ENCODE peak calls at places on chromosome 10, in ten cellular contexts. One of them, this sample, is unnamed.

GRCh38 chr10:97584798-97585438 is 729 bp downstream of the HOGA1 start:
- DNase-seq in HFF-Myc: no peak
- DNase-seq in ovary: no peak
- DNase-seq in fibroblast of pulmonary artery: no peak
- DNase-seq in cardiac fibroblast: no peak
- DNase-seq in SJSA1: no peak
- DNase-seq in A549: no peak
- DNase-seq in AG10803: no peak
- DNase-seq in heart left ventricle: no peak
- DNase-seq in astrocyte of the spinal cord: no peak
- DNase-seq in this sample: no peak

GRCh38 chr10:110502851-110503301 is 5.2 kb downstream of the DUSP5 start:
- DNase-seq in HFF-Myc: no peak
- DNase-seq in ovary: peak; percentile 26
- DNase-seq in fibroblast of pulmonary artery: peak; percentile 78
- DNase-seq in cardiac fibroblast: peak; percentile 61
- DNase-seq in SJSA1: no peak
- DNase-seq in A549: no peak
- DNase-seq in AG10803: peak; percentile 96
- DNase-seq in heart left ventricle: peak; percentile 83
- DNase-seq in astrocyte of the spinal cord: peak; percentile 79
- DNase-seq in this sample: no peak

GRCh38 chr10:103894454-103894853 is 23.5 kb downstream of the STN1 start:
- DNase-seq in HFF-Myc: no peak
- DNase-seq in ovary: no peak
- DNase-seq in fibroblast of pulmonary artery: peak; percentile 82
- DNase-seq in cardiac fibroblast: peak; percentile 68
- DNase-seq in SJSA1: no peak
- DNase-seq in A549: no peak
- DNase-seq in AG10803: peak; percentile 44
- DNase-seq in heart left ventricle: peak; percentile 57
- DNase-seq in astrocyte of the spinal cord: peak; percentile 22
- DNase-seq in this sample: no peak

GRCh38 chr10:7622969-7623368 is 43.8 kb downstream of the ITIH5 start:
- DNase-seq in HFF-Myc: no peak
- DNase-seq in ovary: no peak
- DNase-seq in fibroblast of pulmonary artery: peak; percentile 22
- DNase-seq in cardiac fibroblast: peak; percentile 12
- DNase-seq in SJSA1: no peak
- DNase-seq in A549: no peak
- DNase-seq in AG10803: no peak
- DNase-seq in heart left ventricle: no peak
- DNase-seq in astrocyte of the spinal cord: no peak
- DNase-seq in this sample: no peak

GRCh38 chr10:11035318-11035920 is 17.7 kb downstream of the CELF2 start:
- DNase-seq in HFF-Myc: peak; percentile 20
- DNase-seq in ovary: no peak
- DNase-seq in fibroblast of pulmonary artery: peak; percentile 90
- DNase-seq in cardiac fibroblast: peak; percentile 85
- DNase-seq in SJSA1: no peak
- DNase-seq in A549: no peak
- DNase-seq in AG10803: peak; percentile 58
- DNase-seq in heart left ventricle: peak; percentile 56
- DNase-seq in astrocyte of the spinal cord: peak; percentile 79
- DNase-seq in this sample: no peak

GRCh38 chr10:123027861-123028260 is 19.1 kb downstream of the ACADSB start:
- DNase-seq in HFF-Myc: no peak
- DNase-seq in ovary: no peak
- DNase-seq in fibroblast of pulmonary artery: no peak
- DNase-seq in cardiac fibroblast: peak; percentile 30
- DNase-seq in SJSA1: no peak
- DNase-seq in A549: no peak
- DNase-seq in AG10803: peak; percentile 29
- DNase-seq in heart left ventricle: no peak
- DNase-seq in astrocyte of the spinal cord: peak; percentile 7
- DNase-seq in this sample: no peak

GRCh38 chr10:90930070-90930837 is 9.4 kb upstream of the ANKRD1 start:
- DNase-seq in HFF-Myc: peak; percentile 61
- DNase-seq in ovary: peak; percentile 19
- DNase-seq in fibroblast of pulmonary artery: peak; percentile 92
- DNase-seq in cardiac fibroblast: peak; percentile 79
- DNase-seq in SJSA1: peak; percentile 89
- DNase-seq in A549: peak; percentile 52
- DNase-seq in AG10803: peak; percentile 95
- DNase-seq in heart left ventricle: peak; percentile 31
- DNase-seq in astrocyte of the spinal cord: peak; percentile 92
- DNase-seq in this sample: no peak

GRCh38 chr10:125661942-125662515 is 20.9 kb downstream of the TEX36 start:
- DNase-seq in HFF-Myc: peak; percentile 97
- DNase-seq in ovary: no peak
- DNase-seq in fibroblast of pulmonary artery: peak; percentile 2
- DNase-seq in cardiac fibroblast: peak; percentile 26
- DNase-seq in SJSA1: no peak
- DNase-seq in A549: no peak
- DNase-seq in AG10803: peak; percentile 93
- DNase-seq in heart left ventricle: no peak
- DNase-seq in astrocyte of the spinal cord: peak; percentile 89
- DNase-seq in this sample: no peak

GRCh38 chr10:2968401-2968800 is 98.9 kb upstream of the PFKP start:
- DNase-seq in HFF-Myc: peak; percentile 69
- DNase-seq in ovary: no peak
- DNase-seq in fibroblast of pulmonary artery: no peak
- DNase-seq in cardiac fibroblast: peak; percentile 40
- DNase-seq in SJSA1: no peak
- DNase-seq in A549: no peak
- DNase-seq in AG10803: peak; percentile 77
- DNase-seq in heart left ventricle: no peak
- DNase-seq in astrocyte of the spinal cord: peak; percentile 38
- DNase-seq in this sample: no peak

GRCh38 chr10:80504897-80505465 is 32.7 kb upstream of the SH2D4B start:
- DNase-seq in HFF-Myc: no peak
- DNase-seq in ovary: no peak
- DNase-seq in fibroblast of pulmonary artery: no peak
- DNase-seq in cardiac fibroblast: no peak
- DNase-seq in SJSA1: no peak
- DNase-seq in A549: no peak
- DNase-seq in AG10803: no peak
- DNase-seq in heart left ventricle: no peak
- DNase-seq in astrocyte of the spinal cord: no peak
- DNase-seq in this sample: no peak

DNA sequence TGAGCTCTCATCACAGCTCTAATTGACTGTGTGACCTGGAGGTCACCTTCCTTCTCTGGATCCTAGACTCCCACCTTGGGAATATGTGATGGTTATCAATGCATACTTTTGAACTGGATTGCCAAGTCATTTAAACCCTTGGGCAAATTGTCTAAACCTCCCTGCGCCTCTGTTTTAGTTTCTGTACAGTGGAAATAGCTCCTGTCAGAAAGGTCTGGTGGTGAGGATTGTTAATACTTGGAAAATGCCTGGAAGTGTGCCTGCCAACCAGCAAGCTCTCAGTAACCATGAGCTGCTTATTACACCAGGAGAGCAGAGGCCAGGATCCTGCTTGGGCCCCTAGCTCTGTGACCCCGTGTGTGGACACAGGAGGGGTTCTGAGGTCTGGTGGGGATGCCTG is 108.7 kb upstream of the PPIF start:
- DNase-seq in HFF-Myc: no peak
- DNase-seq in ovary: no peak
- DNase-seq in fibroblast of pulmonary artery: no peak
- DNase-seq in cardiac fibroblast: no peak
- DNase-seq in SJSA1: no peak
- DNase-seq in A549: no peak
- DNase-seq in AG10803: no peak
- DNase-seq in heart left ventricle: no peak
- DNase-seq in astrocyte of the spinal cord: peak; percentile 30
- DNase-seq in this sample: no peak
- H3K4me3 ChIP-seq in HFF-Myc: no peak overlapping the region
- H3K4me3 ChIP-seq in ovary: no peak overlapping the region
- H3K4me3 ChIP-seq in fibroblast of pulmonary artery: no peak overlapping the region
- H3K4me3 ChIP-seq in cardiac fibroblast: no peak overlapping the region
- H3K4me3 ChIP-seq in SJSA1: no peak overlapping the region
- H3K4me3 ChIP-seq in A549: no peak overlapping the region
- H3K4me3 ChIP-seq in AG10803: no peak overlapping the region
- H3K4me3 ChIP-seq in heart left ventricle: no peak overlapping the region
- H3K4me3 ChIP-seq in astrocyte of the spinal cord: no peak overlapping the region
- H3K4me3 ChIP-seq in this sample: no peak overlapping the region

DNA sequence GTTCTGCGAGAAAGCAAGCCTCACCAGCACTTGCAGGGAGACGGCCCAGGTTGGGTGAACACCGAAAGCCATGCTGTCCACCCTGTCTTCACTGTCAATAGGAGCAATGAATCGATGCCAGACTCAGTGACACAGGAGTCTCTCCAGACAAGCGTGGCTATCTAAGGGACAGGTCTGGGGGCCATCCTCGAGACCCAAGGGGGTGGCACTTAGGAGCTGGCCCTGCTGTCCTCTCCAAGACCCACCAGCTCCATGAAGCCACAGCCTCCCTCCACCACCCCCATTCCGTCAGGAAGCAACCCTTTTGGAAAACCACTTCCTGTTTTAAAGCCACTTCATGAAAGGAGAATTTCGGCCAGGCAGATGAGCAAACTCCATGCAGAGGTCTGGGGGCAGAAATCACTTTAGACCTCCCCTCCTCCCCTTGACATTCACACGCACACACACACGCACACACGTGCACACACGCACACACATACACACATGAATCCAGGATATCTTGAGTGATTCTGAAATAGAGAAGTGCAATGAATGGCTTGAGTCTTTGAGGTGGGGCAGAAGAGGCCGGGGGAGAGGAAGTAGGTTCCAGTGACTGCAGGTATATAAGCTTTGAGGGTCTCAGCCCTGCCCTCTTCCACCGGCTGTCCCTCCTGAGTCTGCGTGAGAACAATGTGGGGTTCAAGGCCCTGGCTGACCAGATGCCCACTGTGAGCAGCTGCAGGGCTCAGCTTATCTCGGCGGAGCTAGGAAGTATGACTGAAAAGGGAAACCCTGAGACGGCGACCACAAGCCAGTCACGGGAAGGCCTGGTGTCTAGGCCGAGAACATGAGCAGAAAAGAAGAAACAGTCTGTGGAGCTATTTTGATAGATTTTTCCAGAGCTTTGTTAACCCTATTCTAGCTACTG is 25.0 kb downstream of the RGS10 start:
- DNase-seq in HFF-Myc: no peak
- DNase-seq in ovary: no peak
- DNase-seq in fibroblast of pulmonary artery: no peak
- DNase-seq in cardiac fibroblast: peak; percentile 30
- DNase-seq in SJSA1: peak; percentile 60
- DNase-seq in A549: no peak
- DNase-seq in AG10803: peak; percentile 54
- DNase-seq in heart left ventricle: no peak
- DNase-seq in astrocyte of the spinal cord: peak; percentile 34
- DNase-seq in this sample: peak; percentile 36
- H3K4me3 ChIP-seq in HFF-Myc: no peak overlapping the region
- H3K4me3 ChIP-seq in ovary: no peak overlapping the region
- H3K4me3 ChIP-seq in fibroblast of pulmonary artery: no peak overlapping the region
- H3K4me3 ChIP-seq in cardiac fibroblast: no peak overlapping the region
- H3K4me3 ChIP-seq in SJSA1: no peak overlapping the region
- H3K4me3 ChIP-seq in A549: no peak overlapping the region
- H3K4me3 ChIP-seq in AG10803: no peak overlapping the region
- H3K4me3 ChIP-seq in heart left ventricle: no peak overlapping the region
- H3K4me3 ChIP-seq in astrocyte of the spinal cord: no peak overlapping the region
- H3K4me3 ChIP-seq in this sample: no peak overlapping the region

DNA sequence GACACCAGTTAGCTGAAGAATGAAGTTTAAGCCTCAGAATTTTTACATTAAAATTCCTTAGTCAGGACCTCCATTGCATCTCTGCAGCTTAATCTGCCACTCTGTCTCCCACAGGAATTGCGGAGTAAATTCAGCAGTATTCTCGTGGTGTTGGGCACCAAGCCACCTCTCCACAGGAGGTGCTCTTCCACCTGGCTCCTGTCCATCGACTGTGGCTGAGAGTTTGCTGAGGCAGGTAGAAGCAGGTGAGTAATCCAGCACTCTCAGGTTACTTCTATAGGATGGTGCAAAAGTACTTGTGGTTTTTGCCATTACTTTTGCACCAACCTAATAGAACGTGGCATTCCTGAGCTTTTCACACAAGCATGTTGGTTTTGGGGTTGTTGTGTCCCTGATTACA is 134.1 kb downstream of the GFRA1 start:
- DNase-seq in HFF-Myc: no peak
- DNase-seq in ovary: no peak
- DNase-seq in fibroblast of pulmonary artery: no peak
- DNase-seq in cardiac fibroblast: no peak
- DNase-seq in SJSA1: no peak
- DNase-seq in A549: no peak
- DNase-seq in AG10803: no peak
- DNase-seq in heart left ventricle: no peak
- DNase-seq in astrocyte of the spinal cord: no peak
- DNase-seq in this sample: no peak
- H3K4me3 ChIP-seq in HFF-Myc: no peak overlapping the region
- H3K4me3 ChIP-seq in ovary: no peak overlapping the region
- H3K4me3 ChIP-seq in fibroblast of pulmonary artery: no peak overlapping the region
- H3K4me3 ChIP-seq in cardiac fibroblast: no peak overlapping the region
- H3K4me3 ChIP-seq in SJSA1: no peak overlapping the region
- H3K4me3 ChIP-seq in A549: no peak overlapping the region
- H3K4me3 ChIP-seq in AG10803: no peak overlapping the region
- H3K4me3 ChIP-seq in heart left ventricle: no peak overlapping the region
- H3K4me3 ChIP-seq in astrocyte of the spinal cord: no peak overlapping the region
- H3K4me3 ChIP-seq in this sample: no peak overlapping the region

GRCh38 chr10:75129537-75129936 is 18.1 kb downstream of the SAMD8 start:
- DNase-seq in HFF-Myc: no peak
- DNase-seq in ovary: no peak
- DNase-seq in fibroblast of pulmonary artery: no peak
- DNase-seq in cardiac fibroblast: no peak
- DNase-seq in SJSA1: no peak
- DNase-seq in A549: no peak
- DNase-seq in AG10803: no peak
- DNase-seq in heart left ventricle: no peak
- DNase-seq in astrocyte of the spinal cord: no peak
- DNase-seq in this sample: no peak

GRCh38 chr10:75127481-75127880 is 16.0 kb downstream of the SAMD8 start:
- DNase-seq in HFF-Myc: no peak
- DNase-seq in ovary: no peak
- DNase-seq in fibroblast of pulmonary artery: peak; percentile 50
- DNase-seq in cardiac fibroblast: peak; percentile 56
- DNase-seq in SJSA1: no peak
- DNase-seq in A549: no peak
- DNase-seq in AG10803: no peak
- DNase-seq in heart left ventricle: no peak
- DNase-seq in astrocyte of the spinal cord: no peak
- DNase-seq in this sample: no peak

GRCh38 chr10:75123088-75123682 is 11.7 kb downstream of the SAMD8 start:
- DNase-seq in HFF-Myc: no peak
- DNase-seq in ovary: no peak
- DNase-seq in fibroblast of pulmonary artery: no peak
- DNase-seq in cardiac fibroblast: no peak
- DNase-seq in SJSA1: no peak
- DNase-seq in A549: no peak
- DNase-seq in AG10803: no peak
- DNase-seq in heart left ventricle: no peak
- DNase-seq in astrocyte of the spinal cord: no peak
- DNase-seq in this sample: no peak

GRCh38 chr10:75122505-75122904 is 11.0 kb downstream of the SAMD8 start:
- DNase-seq in HFF-Myc: no peak
- DNase-seq in ovary: no peak
- DNase-seq in fibroblast of pulmonary artery: no peak
- DNase-seq in cardiac fibroblast: no peak
- DNase-seq in SJSA1: no peak
- DNase-seq in A549: no peak
- DNase-seq in AG10803: no peak
- DNase-seq in heart left ventricle: no peak
- DNase-seq in astrocyte of the spinal cord: no peak
- DNase-seq in this sample: no peak

GRCh38 chr10:75126277-75126676 is 14.8 kb downstream of the SAMD8 start:
- DNase-seq in HFF-Myc: no peak
- DNase-seq in ovary: no peak
- DNase-seq in fibroblast of pulmonary artery: no peak
- DNase-seq in cardiac fibroblast: peak; percentile 54
- DNase-seq in SJSA1: no peak
- DNase-seq in A549: no peak
- DNase-seq in AG10803: no peak
- DNase-seq in heart left ventricle: no peak
- DNase-seq in astrocyte of the spinal cord: no peak
- DNase-seq in this sample: no peak
- H3K4me3 ChIP-seq in HFF-Myc: no peak overlapping the region
- H3K4me3 ChIP-seq in ovary: no peak overlapping the region
- H3K4me3 ChIP-seq in fibroblast of pulmonary artery: no peak overlapping the region
- H3K4me3 ChIP-seq in cardiac fibroblast: no peak overlapping the region
- H3K4me3 ChIP-seq in SJSA1: no peak overlapping the region
- H3K4me3 ChIP-seq in A549: no peak overlapping the region
- H3K4me3 ChIP-seq in AG10803: no peak overlapping the region
- H3K4me3 ChIP-seq in heart left ventricle: no peak overlapping the region
- H3K4me3 ChIP-seq in astrocyte of the spinal cord: no peak overlapping the region
- H3K4me3 ChIP-seq in this sample: no peak overlapping the region